ENCODE peak calls at places on chromosomes 1 and 21, in six cellular contexts. P is NCI-H2171 treated with DMSO at 0.1 percent for 48 hours; J is neuronal stem cell; S is stimulated activated CD4-positive, alpha-beta T cell treated with anti-CD3 and anti-CD28 coated beads, Interleukin-2, amount 100 ng/mL, for 24 hours; U is AG08395; Y is activated naive CD8-positive, alpha-beta T cell treated with anti-CD3 and anti-CD28 coated beads, Interleukin-2, amount 50 U/mL, for 24 hours. X is an unnamed sample.

GRCh38 chr1:119653839-119654170 is 5.7 kb upstream of the ZNF697 start:
- DNase-seq in U (peak), Y (no peak), P (no peak), S (no peak), J (no peak), X (no peak)

GRCh38 chr1:26067432-26067911 is at the start of gene TRIM63:
- DNase-seq in J (no peak), Y (no peak), S (no peak), U (no peak), P (no peak), X (no peak)

GRCh38 chr1:153509729-153510354 is 25.9 kb downstream of the S100A6 start:
- DNase-seq in U (peak), J (no peak), Y (peak), P (no peak), S (peak), X (no peak)

GRCh38 chr21:29104239-29104708 is 26.2 kb upstream of the MAP3K7CL start:
- DNase-seq in Y (no peak), P (no peak), S (no peak), U (no peak), J (peak), X (no peak)

GRCh38 chr1:52210044-52210443 is 68.2 kb downstream of the ZFYVE9 start:
- DNase-seq in P (no peak), J (no peak), S (no peak), Y (no peak), U (no peak), X (no peak)

GRCh38 chr21:46003575-46004007 is 22.0 kb downstream of the COL6A1 start:
- DNase-seq in Y (no peak), U (no peak), P (no peak), J (no peak), S (no peak), X (peak)

GRCh38 chr1:20834780-20835179 is 47.7 kb upstream of the HP1BP3 start:
- DNase-seq in S (no peak), U (no peak), Y (no peak), J (no peak), P (peak), X (no peak)

GRCh38 chr1:59332983-59333382 is 36.1 kb downstream of the FGGY start:
- DNase-seq in S (no peak), J (no peak), U (peak), Y (no peak), P (no peak), X (no peak)

GRCh38 chr21:33026299-33026858 is 644 bp downstream of the OLIG2 start:
- DNase-seq in J (no peak), S (no peak), P (no peak), U (no peak), Y (no peak), X (no peak)

GRCh38 chr1:24244519-24245268 is 57.6 kb upstream of the IFNLR1 start:
- DNase-seq in S (no peak), U (no peak), J (no peak), P (no peak), Y (no peak), X (no peak)

GRCh38 chr1:18630511-18631495 is at the start of gene PAX7:
- DNase-seq in Y (no peak), J (no peak), U (no peak), P (no peak), S (no peak), X (peak)

GRCh38 chr1:242004751-242005495 is 6.0 kb upstream of the MAP1LC3C start:
- DNase-seq in P (no peak), S (no peak), Y (no peak), U (no peak), J (no peak), X (no peak)

GRCh38 chr21:38815060-38815405 is 9.3 kb downstream of the ETS2 start:
- DNase-seq in P (no peak), U (no peak), Y (no peak), J (no peak), S (no peak), X (no peak)

GRCh38 chr1:31441558-31441957 is 28.5 kb downstream of the SERINC2 start:
- DNase-seq in Y (no peak), J (no peak), S (no peak), P (no peak), U (no peak), X (no peak)

GRCh38 chr21:41678016-41678935 is 88.6 kb downstream of the RIPK4 start:
- DNase-seq in J (no peak), P (peak), U (no peak), Y (no peak), S (no peak), X (no peak)

GRCh38 chr1:93827128-93827527 is 51.9 kb downstream of the DNTTIP2 start:
- DNase-seq in P (peak), U (no peak), J (no peak), Y (no peak), S (no peak), X (no peak)

GRCh38 chr1:60813051-60813450 is 269.3 kb upstream of the NFIA start:
- DNase-seq in P (no peak), J (no peak), U (peak), Y (no peak), S (no peak), X (no peak)

GRCh38 chr1:200133123-200133522 is 105.6 kb downstream of the NR5A2 start:
- DNase-seq in U (no peak), Y (no peak), S (no peak), P (no peak), J (no peak), X (no peak)

GRCh38 chr1:53738205-53739108 is 507 bp downstream of the GLIS1 start:
- DNase-seq in U (no peak), Y (peak), P (no peak), S (no peak), J (no peak), X (no peak)

GRCh38 chr1:27044613-27045091 is 32.0 kb upstream of the TENT5B start:
- DNase-seq in S (peak), U (peak), P (peak), Y (peak), J (peak), X (peak)

X was measured in ecto neural progenitor cell.